ENCODE peak calls at places on chromosomes 6 and 20, in five cellular contexts. C is iPS-NIHi11, E is germinal center, N is thyroid gland, D is glutamatergic neuron. P is an unnamed sample.

GRCh38 chr6:23510778-23511510 is 615.1 kb upstream of the NRSN1 start:
- DNase-seq in C (no peak), D (no peak), E (no peak), N (no peak), P (no peak)

GRCh38 chr20:62723768-62724420 is 15.3 kb downstream of the NTSR1 start:
- DNase-seq in N (no peak), D (no peak), E (no peak), C (no peak), P (no peak)

GRCh38 chr6:150857062-150857905 is 8.2 kb upstream of the MTHFD1L start:
- DNase-seq in E (no peak), C (peak; percentile 22), D (no peak), N (no peak), P (peak; percentile 96)

GRCh38 chr6:132131777-132132176 is 180.6 kb upstream of the CCN2 start:
- DNase-seq in D (peak; percentile 17), E (peak; percentile 25), N (no peak), C (peak; percentile 21), P (peak; percentile 99)

GRCh38 chr6:36656441-36656840 is 22.1 kb upstream of the CDKN1A start:
- DNase-seq in C (no peak), D (no peak), E (no peak), N (no peak), P (no peak)

GRCh38 chr6:54294965-54295532 is 13.2 kb upstream of the TINAG start:
- DNase-seq in E (no peak), D (no peak), C (no peak), N (no peak), P (no peak)

GRCh38 chr20:62795023-62795761 is 1.1 kb upstream of the MRGBP start:
- DNase-seq in E (peak; percentile 62), C (no peak), N (peak; percentile 63), D (peak; percentile 74), P (no peak)

GRCh38 chr6:30013296-30013922 is 47.7 kb upstream of the POLR1H start:
- DNase-seq in D (no peak), C (peak; percentile 66), N (peak; percentile 11), E (peak; percentile 21), P (no peak)

P was measured in A172.